ENCODE peak calls at places on chromosomes 5 and 9, in four cellular contexts. U is transverse colon, M is GM04503, L is NCI-H2171 treated with DMSO at 0.1 percent for 48 hours. J is an unnamed sample.

GRCh38 chr5:164581889-164582288 is 1076.5 kb downstream of the MAT2B start:
- DNase-seq in U (no peak), M (no peak), L (no peak), J (peak)

GRCh38 chr9:121756477-121757285 is 105.2 kb downstream of the DAB2IP start:
- DNase-seq in U (no peak), M (no peak), L (no peak), J (no peak)

GRCh38 chr5:31220968-31221367 is 27.5 kb downstream of the CDH6 start:
- DNase-seq in U (no peak), M (no peak), L (no peak), J (peak)

GRCh38 chr5:158756873-158757272 is 342.8 kb downstream of the EBF1 start:
- DNase-seq in U (no peak), M (no peak), L (peak), J (no peak)

GRCh38 chr9:136854113-136854841 is 2.1 kb downstream of the MAMDC4 start:
- DNase-seq in U (peak), M (no peak), L (no peak), J (no peak)

GRCh38 chr5:65172486-65173129 is 309.1 kb downstream of the ADAMTS6 start:
- DNase-seq in U (no peak), M (no peak), L (no peak), J (no peak)

GRCh38 chr9:98983295-98984268 is 39.9 kb downstream of the COL15A1 start:
- DNase-seq in U (no peak), M (peak), L (no peak), J (peak)

GRCh38 chr9:35367451-35367850 is 122.5 kb upstream of the RUSC2 start:
- DNase-seq in U (no peak), M (peak), L (no peak), J (no peak)

GRCh38 chr9:116504893-116505480 is 182.1 kb upstream of the TRIM32 start:
- DNase-seq in U (no peak), M (no peak), L (no peak), J (no peak)

GRCh38 chr5:77211013-77211690 is 672 bp downstream of the PDE8B start:
- DNase-seq in U (no peak), M (no peak), L (no peak), J (peak)

GRCh38 chr5:435961-436640 is 6.9 kb upstream of the EXOC3 start:
- DNase-seq in U (peak), M (no peak), L (peak), J (peak)

GRCh38 chr5:16639206-16639605 is 22.4 kb upstream of the RETREG1 start:
- DNase-seq in U (no peak), M (no peak), L (no peak), J (no peak)

GRCh38 chr5:139764250-139764791 is 31.3 kb upstream of the PSD2 start:
- DNase-seq in U (no peak), M (no peak), L (no peak), J (peak)

GRCh38 chr5:100643473-100643872 is 108.3 kb downstream of the FAM174A start:
- DNase-seq in U (no peak), M (no peak), L (no peak), J (peak)

GRCh38 chr9:87336914-87337333 is 160.7 kb upstream of the DAPK1 start:
- DNase-seq in U (no peak), M (no peak), L (peak), J (peak)

GRCh38 chr5:135133181-135133580 is 99.2 kb upstream of the PITX1 start:
- DNase-seq in U (no peak), M (no peak), L (no peak), J (no peak)

GRCh38 chr5:172546196-172546595 is 91.9 kb upstream of the SH3PXD2B start:
- DNase-seq in U (no peak), M (no peak), L (no peak), J (no peak)

GRCh38 chr5:473344-474192 is 30.6 kb downstream of the EXOC3 start:
- DNase-seq in U (peak), M (no peak), L (peak), J (peak)

J was measured in NCI-H69.